ENCODE peak calls at places on chromosomes 6 and 20, in seven cellular contexts. S, E, K, P, M, O and U are unnamed samples.

GRCh38 chr6:57097596-57097995 is 7.6 kb downstream of the ZNF451 start:
- ATAC-seq in S (no peak), E (no peak), K (no peak), P (no peak), M (no peak), O (no peak), U (no peak)

GRCh38 chr20:18001131-18001921 is 32.5 kb downstream of the MGME1 start:
- ATAC-seq in S (peak), E (no peak), K (peak), P (peak), M (peak), O (peak), U (peak)

GRCh38 chr20:47440857-47441773 is 60.6 kb upstream of the NCOA3 start:
- ATAC-seq in S (no peak), E (no peak), K (no peak), P (no peak), M (no peak), O (no peak), U (no peak)

GRCh38 chr20:56628015-56628872 is 862 bp upstream of the TFAP2C start:
- ATAC-seq in S (no peak), E (no peak), K (no peak), P (peak), M (peak), O (peak), U (no peak)

GRCh38 chr20:3980260-3981131 is 34.9 kb downstream of the RNF24 start:
- ATAC-seq in S (peak), E (peak), K (no peak), P (peak), M (no peak), O (peak), U (peak)

GRCh38 chr6:47138046-47138445 is 95.9 kb upstream of the ADGRF1 start:
- ATAC-seq in S (no peak), E (no peak), K (no peak), P (no peak), M (no peak), O (no peak), U (no peak)

GRCh38 chr6:35419431-35419830 is 32.7 kb upstream of the FANCE start:
- ATAC-seq in S (peak), E (peak), K (no peak), P (no peak), M (peak), O (no peak), U (no peak)

GRCh38 chr6:33746651-33747100 is at the start of gene IP6K3:
- ATAC-seq in S (no peak), E (no peak), K (no peak), P (peak), M (peak), O (peak), U (no peak)

GRCh38 chr6:35014786-35015185 is 125.7 kb downstream of the ANKS1A start:
- ATAC-seq in S (no peak), E (no peak), K (no peak), P (no peak), M (no peak), O (no peak), U (peak)